ENCODE peak calls at places on chromosomes 11 and 22, in five cellular contexts. B is NCI-H1092, I is GM13977, G is astrocyte of the spinal cord, K is GDM1. P is an unnamed sample.

GRCh38 chr11:32210601-32211000 is 119.7 kb downstream of the RCN1 start:
- DNase-seq in B (no peak), I (no peak), G (peak), K (no peak), P (no peak)

GRCh38 chr22:46293591-46294260 is 2.9 kb upstream of the GTSE1 start:
- DNase-seq in B (no peak), I (no peak), G (peak), K (peak), P (no peak)

GRCh38 chr11:85941380-85941973 is 86.3 kb downstream of the CCDC83 start:
- DNase-seq in B (no peak), I (peak), G (peak), K (peak), P (peak)

GRCh38 chr22:49426618-49427266 is 400.9 kb downstream of the BRD1 start:
- DNase-seq in B (no peak), I (no peak), G (no peak), K (no peak), P (no peak)

GRCh38 chr11:72598901-72599300 is 75.3 kb downstream of the PDE2A start:
- DNase-seq in B (no peak), I (no peak), G (no peak), K (no peak), P (no peak)

GRCh38 chr11:115042002-115042401 is 363.7 kb downstream of the NXPE2 start:
- DNase-seq in B (peak), I (no peak), G (no peak), K (no peak), P (no peak)

GRCh38 chr22:23147632-23148387 is 2.5 kb downstream of the RAB36 start:
- DNase-seq in B (no peak), I (no peak), G (peak), K (no peak), P (no peak)

GRCh38 chr11:45252134-45252856 is 33.8 kb downstream of the SYT13 start:
- DNase-seq in B (no peak), I (peak), G (peak), K (no peak), P (peak)

GRCh38 chr22:31084811-31085492 is 3.8 kb downstream of the SMTN start:
- DNase-seq in B (no peak), I (peak), G (peak), K (peak), P (peak)

GRCh38 chr11:21625982-21626381 is 566.9 kb upstream of the ANO5 start:
- DNase-seq in B (no peak), I (no peak), G (no peak), K (peak), P (no peak)

GRCh38 chr11:26014456-26015115 is 317.3 kb upstream of the ANO3 start:
- DNase-seq in B (no peak), I (no peak), G (no peak), K (no peak), P (no peak)

GRCh38 chr11:70112017-70112434 is 33.9 kb downstream of the ANO1 start:
- DNase-seq in B (no peak), I (no peak), G (no peak), K (no peak), P (no peak)

GRCh38 chr11:117189191-117189940 is 9.8 kb upstream of the TAGLN start:
- DNase-seq in B (no peak), I (peak), G (no peak), K (no peak), P (peak)

GRCh38 chr22:24379536-24379935 is 47.9 kb upstream of the ADORA2A start:
- DNase-seq in B (no peak), I (no peak), G (no peak), K (peak), P (no peak)

GRCh38 chr11:118115048-118115447 is 28.3 kb upstream of the SMIM35 start:
- DNase-seq in B (no peak), I (no peak), G (no peak), K (no peak), P (no peak)

GRCh38 chr11:12381875-12382274 is 4.5 kb downstream of the PARVA start:
- DNase-seq in B (no peak), I (no peak), G (no peak), K (no peak), P (no peak)

GRCh38 chr22:31160328-31160978 is 471 bp downstream of the RNF185 start:
- DNase-seq in B (no peak), I (peak), G (peak), K (no peak), P (no peak)

GRCh38 chr11:1889941-1890855 is 1.5 kb downstream of the PRR33 start:
- DNase-seq in B (no peak), I (peak), G (no peak), K (no peak), P (peak)

GRCh38 chr11:34379539-34379938 is 21.7 kb upstream of the ABTB2 start:
- DNase-seq in B (no peak), I (no peak), G (no peak), K (no peak), P (no peak)

GRCh38 chr22:36768616-36769015 is 7.3 kb downstream of the IFT27 start:
- DNase-seq in B (no peak), I (no peak), G (no peak), K (no peak), P (no peak)

GRCh38 chr11:36469881-36470802 is 39.9 kb downstream of the TRAF6 start:
- DNase-seq in B (no peak), I (no peak), G (peak), K (no peak), P (no peak)

GRCh38 chr11:16902979-16903378 is 111.2 kb downstream of the PLEKHA7 start:
- DNase-seq in B (no peak), I (peak), G (no peak), K (peak), P (peak)

GRCh38 chr11:83680351-83680750 is 394.2 kb upstream of the CCDC90B start:
- DNase-seq in B (no peak), I (no peak), G (no peak), K (no peak), P (no peak)

GRCh38 chr11:113365895-113366294 is 21.7 kb upstream of the ANKK1 start:
- DNase-seq in B (no peak), I (no peak), G (no peak), K (no peak), P (no peak)

GRCh38 chr22:19292262-19293230 is 1.0 kb upstream of the CLTCL1 start:
- DNase-seq in B (no peak), I (no peak), G (no peak), K (no peak), P (no peak)

GRCh38 chr11:85310479-85310878 is 316.7 kb downstream of the DLG2 start:
- DNase-seq in B (no peak), I (no peak), G (no peak), K (no peak), P (no peak)

GRCh38 chr11:132744771-132745170 is 787.5 kb downstream of the OPCML start:
- DNase-seq in B (no peak), I (no peak), G (no peak), K (no peak), P (no peak)

GRCh38 chr11:118209037-118209436 is 15.8 kb downstream of the JAML start:
- DNase-seq in B (no peak), I (no peak), G (no peak), K (no peak), P (no peak)

GRCh38 chr11:24709928-24710565 is 213.2 kb downstream of the LUZP2 start:
- DNase-seq in B (no peak), I (no peak), G (no peak), K (no peak), P (no peak)

GRCh38 chr11:134275534-134276395 is at the start of gene GLB1L3:
- DNase-seq in B (peak), I (peak), G (no peak), K (no peak), P (peak)

GRCh38 chr11:36149538-36150242 is 139.5 kb downstream of the COMMD9 start:
- DNase-seq in B (no peak), I (peak), G (peak), K (peak), P (peak)

GRCh38 chr11:21056644-21057043 is 387.3 kb downstream of the NELL1 start:
- DNase-seq in B (no peak), I (no peak), G (no peak), K (no peak), P (no peak)

GRCh38 chr11:118609380-118610219 is 2.2 kb downstream of the PHLDB1 start:
- DNase-seq in B (no peak), I (no peak), G (peak), K (no peak), P (no peak)

GRCh38 chr11:76035020-76035419 is 171.3 kb downstream of the WNT11 start:
- DNase-seq in B (no peak), I (no peak), G (no peak), K (no peak), P (no peak)

GRCh38 chr11:133947298-133947905 is 9.4 kb downstream of the IGSF9B start:
- DNase-seq in B (peak), I (peak), G (peak), K (no peak), P (peak)

GRCh38 chr22:46929046-46929688 is 166.7 kb downstream of the TBC1D22A start:
- DNase-seq in B (no peak), I (no peak), G (no peak), K (no peak), P (no peak)

GRCh38 chr11:123209591-123209990 is 14.5 kb upstream of the CLMP start:
- DNase-seq in B (no peak), I (peak), G (no peak), K (no peak), P (no peak)

GRCh38 chr22:43385770-43386641 is 25.8 kb upstream of the MPPED1 start:
- DNase-seq in B (peak), I (peak), G (peak), K (peak), P (peak)

P was measured in GM13976.